ENCODE peak calls at places on chromosomes 12 and 14, in eight cellular contexts. B is KBM-7, C is GDM1, S is cardiac fibroblast, E is anterior cingulate cortex, Q is adipocyte, D is EH, X is astrocyte of the spinal cord. K is an unnamed sample.

GRCh38 chr14:74579447-74580274 is 32.4 kb downstream of the LTBP2 start:
- DNase-seq in X (peak), Q (peak), B (no peak), D (peak), E (no peak), C (no peak), S (peak), K (no peak)

GRCh38 chr12:49198431-49199155 is 9.7 kb upstream of the TUBA1A start:
- DNase-seq in X (peak), E (peak), Q (peak), B (no peak), S (peak), D (peak), C (no peak), K (peak)

GRCh38 chr12:49364989-49365388 is 2.3 kb upstream of the SPATS2 start:
- DNase-seq in C (no peak), X (peak), B (no peak), Q (peak), S (peak), E (no peak), D (peak), K (no peak)

GRCh38 chr12:44497044-44497443 is 379.1 kb downstream of the NELL2 start:
- DNase-seq in B (no peak), X (no peak), S (no peak), D (no peak), E (no peak), Q (no peak), C (no peak), K (no peak)

GRCh38 chr12:88163371-88163770 is 21.3 kb downstream of the TMTC3 start:
- DNase-seq in B (no peak), X (no peak), C (no peak), Q (no peak), D (peak), S (peak), E (no peak), K (no peak)

GRCh38 chr12:19771858-19772257 is 332.6 kb downstream of the AEBP2 start:
- DNase-seq in D (peak), X (peak), B (no peak), C (no peak), S (peak), E (no peak), Q (peak), K (no peak)

GRCh38 chr14:106044949-106045596 is 518.7 kb downstream of the TMEM121 start:
- DNase-seq in B (peak), X (no peak), S (peak), Q (no peak), E (no peak), D (peak), C (no peak), K (no peak)

GRCh38 chr12:8697120-8697475 is 693 bp upstream of the RIMKLB start:
- DNase-seq in S (peak), X (peak), D (peak), B (peak), C (no peak), E (no peak), Q (peak), K (no peak)

GRCh38 chr12:103626498-103626897 is 39.4 kb downstream of the STAB2 start:
- DNase-seq in B (no peak), D (no peak), E (peak), Q (no peak), S (peak), X (peak), C (no peak), K (no peak)

K was measured in C1 segment of cervical spinal cord.